ENCODE peak calls at places on chromosomes 12 and 14, in six cellular contexts. P is K562, O is HCT116, T is GM12878, R is H1, S is HepG2. C is an unnamed sample.

GRCh38 chr14:39430762-39431415 is 1.3 kb downstream of the FBXO33 start:
- DNase-seq in P (peak; percentile 30), R (no peak), T (no peak), O (no peak), S (peak; percentile 38), C (no peak)

GRCh38 chr14:90381011-90381790 is 15.6 kb upstream of the CALM1 start:
- DNase-seq in S (peak; percentile 24), O (no peak), R (no peak), P (peak; percentile 17), T (no peak), C (no peak)

GRCh38 chr14:68283378-68284123 is 464.0 kb downstream of the RAD51B start:
- DNase-seq in R (no peak), P (no peak), S (no peak), T (peak; percentile 95), O (no peak), C (no peak)

GRCh38 chr12:108253540-108253939 is 85.6 kb downstream of the CMKLR1 start:
- DNase-seq in S (no peak), T (no peak), R (no peak), O (no peak), P (no peak), C (peak; percentile 16)

GRCh38 chr14:94306047-94306978 is 13.2 kb upstream of the SERPINA10 start:
- DNase-seq in R (no peak), S (no peak), O (no peak), T (no peak), P (no peak), C (no peak)

GRCh38 chr12:40620564-40621019 is 71.6 kb upstream of the CNTN1 start:
- DNase-seq in P (no peak), O (no peak), T (no peak), S (no peak), R (no peak), C (no peak)

GRCh38 chr12:12319501-12320322 is 30.3 kb downstream of the MANSC1 start:
- DNase-seq in T (no peak), P (no peak), S (peak; percentile 30), R (no peak), O (no peak), C (peak; percentile 80)

GRCh38 chr14:99073401-99073800 is 198.6 kb downstream of the BCL11B start:
- DNase-seq in R (no peak), S (no peak), P (no peak), T (no peak), O (no peak), C (no peak)

GRCh38 chr14:35285168-35285990 is 6.8 kb upstream of the PSMA6 start:
- DNase-seq in R (no peak), T (peak; percentile 95), S (no peak), O (no peak), P (no peak), C (no peak)

GRCh38 chr14:24194873-24195185 is 412 bp downstream of the TM9SF1 start:
- DNase-seq in T (no peak), O (no peak), S (no peak), P (no peak), R (no peak), C (no peak)

GRCh38 chr12:73424484-73424883 is 1113.2 kb upstream of the ATXN7L3B start:
- DNase-seq in O (no peak), T (no peak), R (no peak), S (no peak), P (no peak), C (no peak)

GRCh38 chr12:47218191-47218654 is 138.5 kb upstream of the AMIGO2 start:
- DNase-seq in P (no peak), S (no peak), O (no peak), R (no peak), T (no peak), C (no peak)

GRCh38 chr14:70662080-70662479 is 20.4 kb downstream of the TTC9 start:
- DNase-seq in R (no peak), O (no peak), S (no peak), P (no peak), T (no peak), C (no peak)

GRCh38 chr14:31829256-31829923 is 247.7 kb upstream of the ARHGAP5 start:
- DNase-seq in S (no peak), R (no peak), T (no peak), O (no peak), P (peak; percentile 3), C (no peak)

GRCh38 chr14:83473416-83473815 is 1939.8 kb upstream of the SEL1L start:
- DNase-seq in S (no peak), O (no peak), T (no peak), P (no peak), R (no peak), C (no peak)

GRCh38 chr14:50835280-50835679 is 4.3 kb upstream of the NIN start:
- DNase-seq in P (no peak), O (no peak), R (no peak), T (peak; percentile 79), S (peak; percentile 61), C (no peak)

GRCh38 chr12:25583545-25583944 is 30.5 kb upstream of the LMNTD1 start:
- DNase-seq in T (no peak), S (no peak), P (peak; percentile 47), R (peak; percentile 1), O (peak; percentile 10), C (peak; percentile 49)

GRCh38 chr14:45526715-45527549 is 273.9 kb upstream of the MIS18BP1 start:
- DNase-seq in R (peak; percentile 50), S (peak; percentile 63), P (peak; percentile 4), O (peak; percentile 51), T (peak; percentile 1), C (peak; percentile 48)

GRCh38 chr14:29442720-29443119 is 484.9 kb downstream of the PRKD1 start:
- DNase-seq in P (no peak), O (no peak), R (no peak), T (no peak), S (no peak), C (no peak)

GRCh38 chr14:94897092-94897491 is 127.2 kb upstream of the GSC start:
- DNase-seq in O (no peak), R (no peak), P (no peak), S (no peak), T (no peak), C (no peak)

GRCh38 chr12:102059343-102059742 is 2.4 kb downstream of the WASHC3 start:
- DNase-seq in O (no peak), R (no peak), T (no peak), S (peak; percentile 89), P (peak; percentile 10), C (no peak)

GRCh38 chr14:50659327-50659974 is 8.7 kb downstream of the SAV1 start:
- DNase-seq in T (no peak), R (no peak), S (no peak), O (no peak), P (no peak), C (no peak)

GRCh38 chr12:3090238-3091029 is 13.3 kb downstream of the TSPAN9 start:
- DNase-seq in O (no peak), R (no peak), S (peak; percentile 29), T (no peak), P (no peak), C (no peak)

GRCh38 chr12:25866586-25867378 is 91.7 kb upstream of the RASSF8 start:
- DNase-seq in O (no peak), T (no peak), P (no peak), R (no peak), S (no peak), C (no peak)

GRCh38 chr12:127170271-127171180 is 1096.4 kb upstream of the TMEM132C start:
- DNase-seq in P (no peak), T (no peak), S (no peak), R (no peak), O (no peak), C (no peak)

GRCh38 chr14:103543721-103544626 is 15.0 kb downstream of the TRMT61A start:
- DNase-seq in R (no peak), O (no peak), P (no peak), S (no peak), T (no peak), C (no peak)

GRCh38 chr14:70801836-70802235 is 7.5 kb downstream of the MAP3K9 start:
- DNase-seq in P (no peak), S (no peak), T (no peak), O (no peak), R (no peak), C (no peak)

GRCh38 chr12:56751712-56752598 is at the start of gene PRIM1:
- DNase-seq in O (peak; percentile 67), T (peak; percentile 54), R (peak; percentile 64), S (peak; percentile 65), P (peak; percentile 95), C (peak; percentile 82)

GRCh38 chr14:83425138-83425537 is 1891.5 kb upstream of the SEL1L start:
- DNase-seq in T (no peak), P (no peak), S (no peak), O (no peak), R (no peak), C (no peak)

GRCh38 chr14:77024171-77024627 is 4.3 kb downstream of the IRF2BPL start:
- DNase-seq in R (no peak), O (no peak), P (peak; percentile 62), T (no peak), S (peak; percentile 66), C (peak; percentile 86)

GRCh38 chr14:81384900-81385299 is 15.2 kb downstream of the STON2 start:
- DNase-seq in S (peak; percentile 10), P (no peak), T (no peak), O (no peak), R (no peak), C (no peak)
- TF ChIP-seq ZNF274 in S (no peak), P (no peak), T (no peak), O (no peak), R (no peak), C (no peak)

DNA sequence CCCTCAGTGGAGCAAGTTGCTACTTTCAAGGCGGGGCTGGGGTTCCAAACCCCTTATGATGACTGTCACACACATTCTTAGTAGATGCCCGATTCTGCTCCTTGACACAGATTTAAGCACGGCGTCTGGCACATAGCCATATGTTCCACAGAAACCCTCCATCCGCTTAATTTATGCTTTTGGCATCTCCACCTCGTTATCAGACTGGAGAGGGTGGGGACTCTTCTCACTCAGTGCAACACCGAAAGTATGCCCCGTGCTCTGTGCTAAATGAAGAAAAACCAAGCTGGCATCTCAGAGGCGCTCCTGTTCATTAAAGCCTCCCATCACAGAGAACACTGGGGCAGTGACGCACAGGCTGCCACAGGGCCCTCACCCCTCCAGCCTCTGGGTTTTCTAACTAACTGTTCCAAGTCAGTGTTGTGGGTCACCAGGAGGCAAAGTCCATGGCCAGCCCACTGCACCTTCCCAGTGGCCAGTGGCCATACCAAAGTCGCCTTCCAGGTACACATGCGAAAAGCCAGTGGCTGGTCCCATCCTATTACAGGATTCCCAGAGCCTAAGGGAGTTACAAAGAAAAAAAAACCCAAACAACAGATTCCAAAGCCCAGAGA is 27.3 kb downstream of the CCDC88C start:
- DNase-seq in R (no peak), T (no peak), O (no peak), P (no peak), S (no peak), C (no peak)
- TF ChIP-seq ZNF274 in R (no peak), T (no peak), O (no peak), P (no peak), S (no peak), C (no peak)

DNA sequence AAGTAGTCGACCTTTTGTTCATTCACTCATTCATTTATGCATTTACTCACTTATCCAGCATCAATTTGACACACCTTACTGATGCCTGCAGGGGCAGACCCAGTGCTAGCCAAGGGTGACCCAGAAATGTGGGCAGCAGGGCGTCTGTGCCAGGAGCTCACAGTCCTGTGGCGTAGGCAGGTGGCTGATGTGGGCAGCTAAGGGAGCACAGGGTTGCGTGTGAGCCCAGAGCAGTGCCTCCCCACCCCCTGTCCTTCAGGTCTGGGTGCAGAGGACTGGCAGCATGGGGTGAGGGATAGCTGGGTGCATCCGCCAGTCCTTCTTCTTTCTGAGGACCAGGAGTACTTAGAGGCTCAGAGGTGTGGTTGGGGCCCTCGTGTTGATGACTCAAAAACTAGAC is 64.1 kb downstream of the BEGAIN start:
- DNase-seq in R (no peak), S (no peak), T (no peak), O (no peak), P (no peak), C (no peak)
- TF ChIP-seq ZNF274 in R (no peak), S (no peak), T (no peak), O (no peak), P (no peak), C (no peak)

GRCh38 chr14:64845878-64846277 is 33.8 kb downstream of the SPTB start:
- DNase-seq in O (no peak), P (peak; percentile 45), R (no peak), T (no peak), S (no peak), C (no peak)
- TF ChIP-seq ZNF274 in O (no peak), P (no peak), R (no peak), T (no peak), S (no peak), C (no peak)

C was measured in NT2/D1.